ENCODE peak calls at places on chromosomes 16 and 17, in seven cellular contexts. N is cortex of kidney, Y is HFF-Myc, X is colonic mucosa, V is fibroblast of pulmonary artery, F is PC-3, A is nephron progenitor cell. I is an unnamed sample.
A peak's percentile ranks its signal among the peaks of the same experiment; 100 is the strongest.

GRCh38 chr16:67544329-67544841 is 15.8 kb downstream of the RIPOR1 start:
- DNase-seq in F (no peak), A (no peak), N (no peak), Y (no peak), X (no peak), V (no peak), I (no peak)

GRCh38 chr16:678209-678857 is 1.9 kb upstream of the STUB1 start:
- DNase-seq in F (no peak), Y (no peak), X (no peak), V (no peak), N (no peak), A (no peak), I (no peak)

GRCh38 chr17:47785538-47786123 is 36.0 kb downstream of the OSBPL7 start:
- DNase-seq in Y (no peak), V (peak; percentile 50), A (peak; percentile 91), N (no peak), X (no peak), F (peak; percentile 47), I (no peak)

GRCh38 chr16:30565526-30565925 is 6.0 kb downstream of the ZNF688 start:
- DNase-seq in F (no peak), Y (no peak), N (no peak), X (no peak), A (no peak), V (no peak), I (no peak)

GRCh38 chr16:12166271-12166670 is 189.7 kb downstream of the SNX29 start:
- DNase-seq in N (no peak), V (no peak), X (no peak), A (no peak), Y (no peak), F (no peak), I (no peak)

GRCh38 chr17:16916557-16916920 is 55.4 kb downstream of the TNFRSF13B start:
- DNase-seq in A (no peak), X (no peak), Y (no peak), N (no peak), F (no peak), V (no peak), I (no peak)

GRCh38 chr17:31842416-31843381 is 16.3 kb downstream of the COPRS start:
- DNase-seq in V (peak; percentile 88), X (peak; percentile 79), Y (no peak), A (peak; percentile 83), F (peak; percentile 64), N (no peak), I (peak; percentile 37)

GRCh38 chr16:14015461-14015860 is 55.7 kb upstream of the MRTFB start:
- DNase-seq in X (no peak), A (no peak), F (no peak), N (no peak), Y (no peak), V (no peak), I (no peak)

GRCh38 chr17:42780816-42781638 is 617 bp downstream of the WNK4 start:
- DNase-seq in N (no peak), F (no peak), V (no peak), Y (no peak), X (no peak), A (no peak), I (no peak)

GRCh38 chr16:4414187-4414909 is 2.0 kb downstream of the CORO7 start:
- DNase-seq in A (no peak), F (no peak), X (no peak), Y (no peak), N (no peak), V (no peak), I (peak; percentile 59)

GRCh38 chr17:45394913-45395568 is 37.6 kb downstream of the ARHGAP27 start:
- DNase-seq in V (peak; percentile 93), X (peak; percentile 70), F (peak; percentile 61), Y (peak; percentile 79), N (no peak), A (peak; percentile 84), I (no peak)

GRCh38 chr16:5634781-5635180 is 537.2 kb upstream of the EEF2KMT start:
- DNase-seq in N (no peak), A (no peak), X (no peak), Y (no peak), V (no peak), F (no peak), I (no peak)

GRCh38 chr17:4672055-4672630 is 30.7 kb upstream of the ALOX15 start:
- DNase-seq in V (no peak), F (no peak), Y (no peak), X (no peak), N (no peak), A (no peak), I (no peak)

GRCh38 chr16:962901-963814 is 7.6 kb downstream of the LMF1 start:
- DNase-seq in F (no peak), N (no peak), A (no peak), V (no peak), X (no peak), Y (no peak), I (no peak)

GRCh38 chr17:77314601-77315000 is 173.8 kb downstream of the SEC14L1 start:
- DNase-seq in F (no peak), V (no peak), N (no peak), A (no peak), X (no peak), Y (no peak), I (no peak)

GRCh38 chr17:69723741-69724140 is 309.2 kb downstream of the MAP2K6 start:
- DNase-seq in X (no peak), A (no peak), V (peak; percentile 21), Y (no peak), F (peak; percentile 50), N (no peak), I (no peak)

GRCh38 chr16:89079434-89079833 is 14.2 kb upstream of the ACSF3 start:
- DNase-seq in Y (no peak), V (no peak), N (no peak), F (no peak), A (no peak), X (no peak), I (no peak)

GRCh38 chr17:859461-860195 is 77.5 kb downstream of the MRM3 start:
- DNase-seq in X (no peak), Y (no peak), A (no peak), F (no peak), V (peak; percentile 13), N (no peak), I (no peak)

GRCh38 chr16:3058173-3059030 is 7.0 kb upstream of the IL32 start:
- DNase-seq in N (no peak), A (peak; percentile 58), Y (no peak), F (peak; percentile 29), X (peak; percentile 78), V (peak; percentile 23), I (no peak)

GRCh38 chr16:50616386-50616785 is 64.7 kb downstream of the SNX20 start:
- DNase-seq in Y (no peak), X (no peak), V (peak; percentile 7), N (no peak), F (no peak), A (no peak), I (no peak)

GRCh38 chr17:40530988-40531971 is 29.9 kb upstream of the TNS4 start:
- DNase-seq in Y (no peak), F (no peak), A (no peak), X (no peak), V (no peak), N (no peak), I (no peak)

GRCh38 chr16:89564476-89565255 is 4.2 kb downstream of the RPL13 start:
- DNase-seq in X (peak; percentile 45), Y (no peak), V (no peak), A (no peak), N (no peak), F (no peak), I (no peak)

GRCh38 chr17:42122371-42123303 is at the start of gene HSPB9:
- DNase-seq in N (no peak), X (peak; percentile 87), A (peak; percentile 66), F (no peak), V (no peak), Y (no peak), I (no peak)

I was measured in activated CD4-positive, alpha-beta T cell treated with anti-CD3 and anti-CD28 coated beads for 1 hour.